ENCODE peak calls at places on chromosomes 2 and 18, in ten cellular contexts. O, Z, G, N, U, I, J, Q, B and C are unnamed samples.

GRCh38 chr18:48428494-48429177 is 19.5 kb upstream of the ZBTB7C start:
- DNase-seq in J (no peak), N (no peak), B (no peak), Q (no peak), I (no peak), Z (no peak), O (no peak), U (no peak), G (no peak), C (no peak)

GRCh38 chr2:134674687-134675086 is 44.1 kb downstream of the TMEM163 start:
- DNase-seq in N (no peak), B (no peak), U (peak; percentile 6), Q (no peak), J (no peak), Z (no peak), O (no peak), G (no peak), I (no peak), C (no peak)

GRCh38 chr2:131483981-131484505 is 8.1 kb downstream of the TUBA3D start:
- DNase-seq in U (no peak), G (no peak), Z (no peak), Q (no peak), O (no peak), J (no peak), I (no peak), N (no peak), B (no peak), C (no peak)

GRCh38 chr18:2588666-2589344 is 17.4 kb downstream of the NDC80 start:
- DNase-seq in G (no peak), N (no peak), I (no peak), Z (no peak), Q (no peak), U (no peak), O (no peak), J (no peak), B (no peak), C (no peak)

GRCh38 chr2:136116111-136116812 is 1.7 kb downstream of the CXCR4 start:
- DNase-seq in Z (no peak), O (peak; percentile 63), U (no peak), J (peak; percentile 51), B (peak; percentile 87), G (peak; percentile 41), N (peak; percentile 84), Q (no peak), I (peak; percentile 20), C (no peak)

GRCh38 chr2:135931776-135932438 is 53.5 kb downstream of the DARS1 start:
- DNase-seq in O (no peak), Q (no peak), I (no peak), G (no peak), U (no peak), J (no peak), N (no peak), Z (no peak), B (no peak), C (no peak)

GRCh38 chr2:193556766-193557470 is 1362.2 kb upstream of the TMEFF2 start:
- DNase-seq in G (no peak), B (no peak), I (peak; percentile 10), J (no peak), Z (no peak), N (no peak), O (no peak), U (no peak), Q (peak; percentile 18), C (no peak)

GRCh38 chr2:212777020-212777491 is 238.5 kb upstream of the ERBB4 start:
- DNase-seq in Q (peak; percentile 49), U (no peak), B (no peak), Z (no peak), J (peak; percentile 47), O (no peak), N (no peak), G (no peak), I (peak; percentile 54), C (no peak)

GRCh38 chr2:46811379-46812310 is 104.0 kb downstream of the MCFD2 start:
- DNase-seq in G (no peak), J (no peak), N (no peak), Q (no peak), B (no peak), O (no peak), I (no peak), Z (no peak), U (no peak), C (peak; percentile 62)

GRCh38 chr18:63149200-63149587 is 170.4 kb downstream of the BCL2 start:
- DNase-seq in O (no peak), J (no peak), G (no peak), B (no peak), U (no peak), Q (no peak), I (peak; percentile 6), N (no peak), Z (no peak), C (no peak)

GRCh38 chr18:40612356-40612755 is 1342.7 kb upstream of the PIK3C3 start:
- DNase-seq in G (no peak), O (no peak), N (no peak), B (no peak), Z (no peak), Q (no peak), U (no peak), I (no peak), J (no peak), C (no peak)

GRCh38 chr2:60855989-60856669 is 25.2 kb upstream of the REL start:
- DNase-seq in I (no peak), J (no peak), G (no peak), Q (no peak), B (no peak), U (no peak), N (no peak), Z (no peak), O (no peak), C (no peak)

GRCh38 chr2:1833726-1834125 is 89.4 kb upstream of the PXDN start:
- DNase-seq in N (no peak), O (no peak), Z (no peak), I (no peak), J (no peak), B (no peak), G (no peak), Q (no peak), U (no peak), C (no peak)

GRCh38 chr2:140600116-140600515 is 1530.7 kb downstream of the LRP1B start:
- DNase-seq in B (no peak), O (no peak), I (peak; percentile 75), Q (peak; percentile 85), J (no peak), U (no peak), N (no peak), G (no peak), Z (no peak), C (no peak)

GRCh38 chr18:30999186-30999585 is 43.4 kb downstream of the DSC3 start:
- DNase-seq in Z (no peak), B (no peak), J (no peak), G (no peak), U (no peak), O (no peak), Q (peak; percentile 13), I (peak; percentile 3), N (no peak), C (no peak)

GRCh38 chr2:154452906-154453493 is 245.5 kb upstream of the KCNJ3 start:
- DNase-seq in G (no peak), J (peak; percentile 51), N (no peak), Q (peak; percentile 7), B (no peak), Z (no peak), U (no peak), I (peak; percentile 39), O (no peak), C (no peak)
- TF ChIP-seq CTCF in G (no peak), J (peak; percentile 64), N (no peak), Q (peak; percentile 35), B (peak; percentile 37), Z (peak; percentile 28), U (peak; percentile 66), I (peak; percentile 43), O (peak; percentile 58), C (peak; percentile 39)

GRCh38 chr2:241882090-241882625 is 12.6 kb downstream of the RTP5 start:
- DNase-seq in G (peak; percentile 35), J (peak; percentile 54), B (no peak), U (no peak), I (no peak), N (peak; percentile 84), Q (no peak), O (peak; percentile 46), Z (no peak), C (no peak)
- TF ChIP-seq CTCF in G (no peak), J (peak; percentile 37), B (no peak), U (peak; percentile 8), I (no peak), N (no peak), Q (no peak), O (no peak), Z (no peak), C (no peak)

DNA sequence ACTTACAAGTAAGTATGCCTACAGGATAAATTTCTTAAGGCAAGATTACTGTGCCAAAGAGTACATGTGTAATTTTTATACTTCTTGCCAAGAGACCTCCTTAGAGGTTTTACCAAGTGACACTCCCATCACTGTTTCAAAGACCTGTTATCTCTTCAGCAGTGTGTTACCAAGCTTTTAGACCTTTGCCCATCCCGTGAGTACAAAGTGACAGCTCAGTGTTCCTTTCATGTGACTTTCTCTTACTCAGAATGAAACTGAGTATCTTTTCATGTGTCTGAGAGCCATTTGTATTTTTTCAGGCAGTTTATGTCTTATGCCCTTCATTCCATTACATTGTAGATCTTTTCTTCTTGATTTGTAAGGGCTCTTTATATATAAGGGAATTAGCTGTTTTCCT is 287.5 kb upstream of the SALL3 start:
- DNase-seq in G (no peak), I (no peak), N (no peak), J (no peak), U (no peak), Z (no peak), O (no peak), Q (no peak), B (no peak), C (no peak)
- TF ChIP-seq CTCF in G (no peak), I (no peak), N (no peak), J (no peak), U (no peak), Z (no peak), O (no peak), Q (no peak), B (no peak), C (no peak)

GRCh38 chr2:229636568-229636967 is 77.8 kb downstream of the DNER start:
- DNase-seq in Z (no peak), O (no peak), N (no peak), Q (no peak), B (no peak), U (no peak), I (no peak), G (no peak), J (no peak), C (no peak)

GRCh38 chr2:229642371-229642770 is 72.0 kb downstream of the DNER start:
- DNase-seq in B (no peak), Q (no peak), Z (no peak), N (no peak), O (no peak), J (no peak), I (no peak), G (no peak), U (no peak), C (no peak)

DNA sequence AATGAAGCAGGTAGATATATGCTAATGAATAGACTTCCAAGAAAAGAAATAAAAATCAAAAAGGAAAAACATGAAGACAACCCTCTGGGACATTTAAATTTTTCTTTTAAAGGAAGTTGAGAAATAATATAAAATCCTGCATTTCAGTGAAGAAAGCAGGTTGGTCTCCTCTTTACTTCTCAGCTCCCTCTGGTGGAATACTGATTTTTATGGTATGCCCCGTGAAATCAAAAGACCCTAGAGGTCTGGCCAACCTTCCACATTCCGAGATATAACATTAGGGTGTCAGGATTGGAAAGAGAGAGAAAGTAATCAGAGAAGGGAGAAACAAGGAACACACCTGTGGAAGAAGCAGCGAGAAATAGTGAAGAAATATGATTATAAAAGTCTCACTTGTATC is 72.7 kb downstream of the DNER start:
- DNase-seq in U (no peak), N (no peak), I (no peak), J (no peak), Q (no peak), B (no peak), O (no peak), G (no peak), Z (no peak), C (no peak)
- TF ChIP-seq CTCF in U (peak; percentile 37), N (no peak), I (peak; percentile 14), J (no peak), Q (peak; percentile 41), B (no peak), O (no peak), G (no peak), Z (no peak), C (no peak)